ENCODE peak calls at places on chromosome 16, in nine cellular contexts. One of them, this sample, is unnamed.

GRCh38 chr16:74736531-74737157 is 36.0 kb upstream of the MLKL start:
- DNase-seq in H9: no peak
- DNase-seq in glutamatergic neuron: no peak
- DNase-seq in NB4: no peak
- DNase-seq in progenitor cell of endocrine pancreas: no peak
- DNase-seq in breast epithelium: no peak
- DNase-seq in HFFc6: no peak
- DNase-seq in psoas muscle: no peak
- DNase-seq in neural progenitor cell: no peak
- DNase-seq in this sample: no peak

GRCh38 chr16:50538411-50539052 is 9.7 kb upstream of the NKD1 start:
- DNase-seq in neural progenitor cell: no peak
- DNase-seq in H9: peak
- DNase-seq in NB4: no peak
- DNase-seq in progenitor cell of endocrine pancreas: no peak
- DNase-seq in psoas muscle: no peak
- DNase-seq in glutamatergic neuron: no peak
- DNase-seq in HFFc6: no peak
- DNase-seq in breast epithelium: no peak
- DNase-seq in this sample: no peak

GRCh38 chr16:30063893-30064745 is 1.4 kb upstream of the ALDOA start:
- DNase-seq in H9: peak
- DNase-seq in HFFc6: no peak
- DNase-seq in glutamatergic neuron: no peak
- DNase-seq in progenitor cell of endocrine pancreas: no peak
- DNase-seq in NB4: peak
- DNase-seq in psoas muscle: peak
- DNase-seq in breast epithelium: peak
- DNase-seq in neural progenitor cell: peak
- DNase-seq in this sample: no peak

GRCh38 chr16:74740795-74741304 is 33.8 kb downstream of the FA2H start:
- DNase-seq in HFFc6: no peak
- DNase-seq in neural progenitor cell: no peak
- DNase-seq in progenitor cell of endocrine pancreas: no peak
- DNase-seq in NB4: peak
- DNase-seq in breast epithelium: peak
- DNase-seq in glutamatergic neuron: no peak
- DNase-seq in H9: no peak
- DNase-seq in psoas muscle: peak
- DNase-seq in this sample: no peak

GRCh38 chr16:82134884-82135283 is 35.1 kb downstream of the MPHOSPH6 start:
- DNase-seq in H9: no peak
- DNase-seq in HFFc6: no peak
- DNase-seq in psoas muscle: no peak
- DNase-seq in glutamatergic neuron: no peak
- DNase-seq in progenitor cell of endocrine pancreas: no peak
- DNase-seq in NB4: no peak
- DNase-seq in breast epithelium: no peak
- DNase-seq in neural progenitor cell: no peak
- DNase-seq in this sample: no peak

GRCh38 chr16:79104567-79104966 is 496.0 kb downstream of the MAF start:
- DNase-seq in glutamatergic neuron: no peak
- DNase-seq in psoas muscle: no peak
- DNase-seq in neural progenitor cell: peak
- DNase-seq in H9: no peak
- DNase-seq in NB4: no peak
- DNase-seq in HFFc6: no peak
- DNase-seq in progenitor cell of endocrine pancreas: no peak
- DNase-seq in breast epithelium: no peak
- DNase-seq in this sample: no peak

GRCh38 chr16:50399411-50399810 is 30.6 kb upstream of the BRD7 start:
- DNase-seq in neural progenitor cell: no peak
- DNase-seq in psoas muscle: no peak
- DNase-seq in glutamatergic neuron: no peak
- DNase-seq in NB4: no peak
- DNase-seq in H9: no peak
- DNase-seq in progenitor cell of endocrine pancreas: no peak
- DNase-seq in HFFc6: no peak
- DNase-seq in breast epithelium: no peak
- DNase-seq in this sample: no peak

GRCh38 chr16:66520406-66521194 is 29.3 kb downstream of the TK2 start:
- DNase-seq in breast epithelium: no peak
- DNase-seq in neural progenitor cell: no peak
- DNase-seq in NB4: peak
- DNase-seq in HFFc6: no peak
- DNase-seq in progenitor cell of endocrine pancreas: no peak
- DNase-seq in glutamatergic neuron: no peak
- DNase-seq in psoas muscle: no peak
- DNase-seq in H9: no peak
- DNase-seq in this sample: no peak

GRCh38 chr16:54194008-54194731 is 92.4 kb downstream of the IRX3 start:
- DNase-seq in H9: peak
- DNase-seq in breast epithelium: peak
- DNase-seq in psoas muscle: peak
- DNase-seq in NB4: peak
- DNase-seq in neural progenitor cell: peak
- DNase-seq in HFFc6: no peak
- DNase-seq in progenitor cell of endocrine pancreas: no peak
- DNase-seq in glutamatergic neuron: no peak
- DNase-seq in this sample: peak

GRCh38 chr16:48059936-48060335 is 95.9 kb downstream of the ABCC12 start:
- DNase-seq in progenitor cell of endocrine pancreas: no peak
- DNase-seq in psoas muscle: no peak
- DNase-seq in HFFc6: no peak
- DNase-seq in NB4: no peak
- DNase-seq in breast epithelium: no peak
- DNase-seq in glutamatergic neuron: no peak
- DNase-seq in neural progenitor cell: no peak
- DNase-seq in H9: no peak
- DNase-seq in this sample: no peak

GRCh38 chr16:89166696-89167424 is 4.7 kb upstream of the CDH15 start:
- DNase-seq in glutamatergic neuron: peak
- DNase-seq in psoas muscle: no peak
- DNase-seq in NB4: peak
- DNase-seq in HFFc6: no peak
- DNase-seq in H9: no peak
- DNase-seq in progenitor cell of endocrine pancreas: no peak
- DNase-seq in neural progenitor cell: no peak
- DNase-seq in breast epithelium: no peak
- DNase-seq in this sample: no peak

GRCh38 chr16:65509172-65509571 is 387.3 kb upstream of the CDH11 start:
- DNase-seq in HFFc6: no peak
- DNase-seq in glutamatergic neuron: no peak
- DNase-seq in progenitor cell of endocrine pancreas: no peak
- DNase-seq in psoas muscle: no peak
- DNase-seq in NB4: no peak
- DNase-seq in neural progenitor cell: no peak
- DNase-seq in breast epithelium: no peak
- DNase-seq in H9: no peak
- DNase-seq in this sample: no peak

GRCh38 chr16:88758227-88758943 is 26.6 kb downstream of the PIEZO1 start:
- DNase-seq in neural progenitor cell: no peak
- DNase-seq in psoas muscle: no peak
- DNase-seq in H9: no peak
- DNase-seq in HFFc6: no peak
- DNase-seq in glutamatergic neuron: no peak
- DNase-seq in progenitor cell of endocrine pancreas: no peak
- DNase-seq in breast epithelium: no peak
- DNase-seq in NB4: no peak
- DNase-seq in this sample: no peak

GRCh38 chr16:85675528-85675927 is 13.2 kb downstream of the GINS2 start:
- DNase-seq in NB4: peak
- DNase-seq in neural progenitor cell: no peak
- DNase-seq in breast epithelium: no peak
- DNase-seq in H9: no peak
- DNase-seq in progenitor cell of endocrine pancreas: no peak
- DNase-seq in glutamatergic neuron: no peak
- DNase-seq in HFFc6: peak
- DNase-seq in psoas muscle: no peak
- DNase-seq in this sample: peak

GRCh38 chr16:24509536-24509935 is 29.8 kb upstream of the RBBP6 start:
- DNase-seq in breast epithelium: no peak
- DNase-seq in NB4: no peak
- DNase-seq in glutamatergic neuron: no peak
- DNase-seq in H9: no peak
- DNase-seq in psoas muscle: no peak
- DNase-seq in progenitor cell of endocrine pancreas: no peak
- DNase-seq in HFFc6: no peak
- DNase-seq in neural progenitor cell: no peak
- DNase-seq in this sample: no peak

GRCh38 chr16:24507959-24508358 is 31.4 kb upstream of the RBBP6 start:
- DNase-seq in HFFc6: no peak
- DNase-seq in NB4: no peak
- DNase-seq in glutamatergic neuron: no peak
- DNase-seq in psoas muscle: no peak
- DNase-seq in progenitor cell of endocrine pancreas: no peak
- DNase-seq in H9: no peak
- DNase-seq in neural progenitor cell: no peak
- DNase-seq in breast epithelium: no peak
- DNase-seq in this sample: no peak

GRCh38 chr16:24505959-24506358 is 33.4 kb upstream of the RBBP6 start:
- DNase-seq in neural progenitor cell: no peak
- DNase-seq in H9: no peak
- DNase-seq in breast epithelium: no peak
- DNase-seq in HFFc6: no peak
- DNase-seq in psoas muscle: no peak
- DNase-seq in progenitor cell of endocrine pancreas: no peak
- DNase-seq in glutamatergic neuron: no peak
- DNase-seq in NB4: no peak
- DNase-seq in this sample: no peak

GRCh38 chr16:24508614-24509013 is 30.8 kb upstream of the RBBP6 start:
- DNase-seq in progenitor cell of endocrine pancreas: no peak
- DNase-seq in NB4: no peak
- DNase-seq in neural progenitor cell: no peak
- DNase-seq in H9: no peak
- DNase-seq in breast epithelium: no peak
- DNase-seq in psoas muscle: no peak
- DNase-seq in glutamatergic neuron: no peak
- DNase-seq in HFFc6: peak
- DNase-seq in this sample: no peak

GRCh38 chr16:24504467-24505345 is 34.7 kb upstream of the RBBP6 start:
- DNase-seq in neural progenitor cell: peak
- DNase-seq in NB4: peak
- DNase-seq in glutamatergic neuron: peak
- DNase-seq in psoas muscle: no peak
- DNase-seq in progenitor cell of endocrine pancreas: peak
- DNase-seq in HFFc6: peak
- DNase-seq in H9: peak
- DNase-seq in breast epithelium: no peak
- DNase-seq in this sample: peak
- TF ChIP-seq CTCF in neural progenitor cell: peak
- TF ChIP-seq CTCF in NB4: peak
- TF ChIP-seq CTCF in glutamatergic neuron: peak
- TF ChIP-seq CTCF in psoas muscle: peak
- TF ChIP-seq CTCF in progenitor cell of endocrine pancreas: peak
- TF ChIP-seq CTCF in HFFc6: peak
- TF ChIP-seq CTCF in H9: peak
- TF ChIP-seq CTCF in breast epithelium: peak
- TF ChIP-seq CTCF in this sample: peak

GRCh38 chr16:10692470-10692869 is 2.3 kb downstream of the TEKT5 start:
- DNase-seq in HFFc6: no peak
- DNase-seq in glutamatergic neuron: no peak
- DNase-seq in progenitor cell of endocrine pancreas: no peak
- DNase-seq in H9: no peak
- DNase-seq in NB4: no peak
- DNase-seq in neural progenitor cell: no peak
- DNase-seq in psoas muscle: no peak
- DNase-seq in breast epithelium: no peak
- DNase-seq in this sample: no peak

GRCh38 chr16:10694306-10694705 is 424 bp downstream of the TEKT5 start:
- DNase-seq in psoas muscle: no peak
- DNase-seq in glutamatergic neuron: no peak
- DNase-seq in HFFc6: no peak
- DNase-seq in breast epithelium: no peak
- DNase-seq in neural progenitor cell: no peak
- DNase-seq in NB4: no peak
- DNase-seq in progenitor cell of endocrine pancreas: no peak
- DNase-seq in H9: no peak
- DNase-seq in this sample: no peak

GRCh38 chr16:10694830-10695229 is at the start of gene TEKT5:
- DNase-seq in neural progenitor cell: no peak
- DNase-seq in breast epithelium: no peak
- DNase-seq in psoas muscle: no peak
- DNase-seq in progenitor cell of endocrine pancreas: no peak
- DNase-seq in HFFc6: no peak
- DNase-seq in glutamatergic neuron: no peak
- DNase-seq in NB4: no peak
- DNase-seq in H9: no peak
- DNase-seq in this sample: no peak

GRCh38 chr16:10688726-10689125 is 6.0 kb downstream of the TEKT5 start:
- DNase-seq in glutamatergic neuron: no peak
- DNase-seq in neural progenitor cell: no peak
- DNase-seq in HFFc6: no peak
- DNase-seq in NB4: no peak
- DNase-seq in H9: no peak
- DNase-seq in breast epithelium: no peak
- DNase-seq in progenitor cell of endocrine pancreas: no peak
- DNase-seq in psoas muscle: no peak
- DNase-seq in this sample: no peak

DNA sequence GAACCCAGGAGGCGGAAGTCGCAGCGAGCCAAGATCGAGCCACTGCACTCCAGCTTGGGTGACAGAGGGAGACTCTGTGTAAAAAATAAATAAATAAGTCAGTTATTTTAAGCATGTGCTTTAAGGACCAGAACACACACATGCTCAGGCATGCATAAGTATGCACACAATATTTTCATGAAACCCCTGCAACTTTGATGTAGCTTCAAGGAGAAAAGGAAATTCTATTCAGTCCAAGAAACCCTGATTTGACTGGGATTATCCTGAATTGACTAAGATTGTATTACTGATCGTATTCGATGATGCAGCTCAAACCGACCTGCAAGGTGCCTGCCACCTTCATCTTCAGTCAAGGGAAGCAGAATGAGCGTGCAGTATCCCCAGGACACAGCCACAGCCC is 841 bp downstream of the TEKT5 start:
- DNase-seq in HFFc6: no peak
- DNase-seq in psoas muscle: no peak
- DNase-seq in H9: no peak
- DNase-seq in progenitor cell of endocrine pancreas: no peak
- DNase-seq in glutamatergic neuron: no peak
- DNase-seq in neural progenitor cell: no peak
- DNase-seq in breast epithelium: no peak
- DNase-seq in NB4: no peak
- DNase-seq in this sample: no peak
- TF ChIP-seq CTCF in HFFc6: no peak
- TF ChIP-seq CTCF in psoas muscle: no peak
- TF ChIP-seq CTCF in H9: no peak
- TF ChIP-seq CTCF in progenitor cell of endocrine pancreas: no peak
- TF ChIP-seq CTCF in glutamatergic neuron: no peak
- TF ChIP-seq CTCF in neural progenitor cell: no peak
- TF ChIP-seq CTCF in breast epithelium: no peak
- TF ChIP-seq CTCF in NB4: no peak
- TF ChIP-seq CTCF in this sample: no peak

GRCh38 chr16:3264137-3265036 is 8.0 kb upstream of the MEFV start:
- DNase-seq in glutamatergic neuron: peak
- DNase-seq in NB4: peak
- DNase-seq in psoas muscle: peak
- DNase-seq in H9: peak
- DNase-seq in breast epithelium: peak
- DNase-seq in progenitor cell of endocrine pancreas: peak
- DNase-seq in neural progenitor cell: peak
- DNase-seq in HFFc6: peak
- DNase-seq in this sample: peak
- TF ChIP-seq CTCF in glutamatergic neuron: no peak
- TF ChIP-seq CTCF in NB4: no peak
- TF ChIP-seq CTCF in psoas muscle: peak
- TF ChIP-seq CTCF in H9: peak
- TF ChIP-seq CTCF in breast epithelium: no peak
- TF ChIP-seq CTCF in progenitor cell of endocrine pancreas: peak
- TF ChIP-seq CTCF in neural progenitor cell: peak
- TF ChIP-seq CTCF in HFFc6: peak
- TF ChIP-seq CTCF in this sample: peak

GRCh38 chr16:56532714-56533113 is 12.9 kb upstream of the BBS2 start:
- DNase-seq in H9: peak
- DNase-seq in NB4: no peak
- DNase-seq in progenitor cell of endocrine pancreas: no peak
- DNase-seq in psoas muscle: no peak
- DNase-seq in breast epithelium: no peak
- DNase-seq in neural progenitor cell: no peak
- DNase-seq in glutamatergic neuron: no peak
- DNase-seq in HFFc6: no peak
- DNase-seq in this sample: no peak
- TF ChIP-seq CTCF in H9: peak
- TF ChIP-seq CTCF in NB4: peak
- TF ChIP-seq CTCF in progenitor cell of endocrine pancreas: no peak
- TF ChIP-seq CTCF in psoas muscle: no peak
- TF ChIP-seq CTCF in breast epithelium: no peak
- TF ChIP-seq CTCF in neural progenitor cell: peak
- TF ChIP-seq CTCF in glutamatergic neuron: no peak
- TF ChIP-seq CTCF in HFFc6: peak
- TF ChIP-seq CTCF in this sample: no peak